ENCODE peak calls at places on chromosome 11, in ten cellular contexts. K is kidney epithelial cell, P is heart right ventricle, R is fibroblast of pulmonary artery, U is tibial artery, C is ovary, I is psoas muscle, S is heart left ventricle, W is uterus, F is pancreas. E is an unnamed sample.

GRCh38 chr11:27290261-27290660 is 72.8 kb downstream of the CCDC34 start:
- DNase-seq in R (no peak), F (no peak), P (no peak), S (no peak), U (no peak), C (no peak), W (no peak), I (no peak), K (no peak), E (peak; percentile 30)

GRCh38 chr11:102318469-102318868 is 1.2 kb downstream of the BIRC3 start:
- DNase-seq in K (no peak), F (no peak), P (no peak), C (no peak), R (no peak), I (no peak), W (no peak), S (no peak), U (no peak), E (no peak)

GRCh38 chr11:78351979-78352731 is 65.5 kb downstream of the GAB2 start:
- DNase-seq in I (no peak), R (no peak), U (no peak), K (no peak), S (no peak), F (no peak), P (no peak), W (no peak), C (no peak), E (peak; percentile 63)

GRCh38 chr11:95108671-95109551 is 19.3 kb downstream of the ENDOD1 start:
- DNase-seq in U (no peak), R (peak; percentile 56), I (no peak), C (no peak), W (no peak), F (no peak), P (peak; percentile 37), K (no peak), S (no peak), E (peak; percentile 76)

GRCh38 chr11:109000531-109000930 is 335.7 kb downstream of the DDX10 start:
- DNase-seq in P (no peak), R (no peak), K (no peak), W (no peak), I (no peak), S (no peak), U (no peak), F (no peak), C (no peak), E (no peak)

GRCh38 chr11:34869425-34869824 is 46.8 kb downstream of the APIP start:
- DNase-seq in U (no peak), P (no peak), S (no peak), I (no peak), K (no peak), F (no peak), W (no peak), R (no peak), C (no peak), E (peak; percentile 7)

GRCh38 chr11:83569134-83569805 is 283.1 kb upstream of the CCDC90B start:
- DNase-seq in U (no peak), F (no peak), I (no peak), S (no peak), C (no peak), K (no peak), P (no peak), R (no peak), W (no peak), E (no peak)

GRCh38 chr11:2459016-2459725 is 14.4 kb downstream of the KCNQ1 start:
- DNase-seq in U (peak; percentile 59), P (no peak), W (no peak), S (no peak), F (no peak), C (no peak), R (no peak), I (no peak), K (no peak), E (no peak)

GRCh38 chr11:65851811-65852507 is 6.0 kb downstream of the CFL1 start:
- DNase-seq in R (no peak), I (no peak), U (peak; percentile 54), S (no peak), K (no peak), C (no peak), F (no peak), W (no peak), P (no peak), E (peak; percentile 5)

GRCh38 chr11:65854161-65854592 is 3.8 kb downstream of the CFL1 start:
- DNase-seq in R (no peak), F (no peak), W (no peak), S (no peak), K (no peak), P (no peak), C (no peak), U (peak; percentile 57), I (no peak), E (no peak)

GRCh38 chr11:65852508-65853248 is 5.3 kb downstream of the CFL1 start:
- DNase-seq in I (no peak), F (peak; percentile 18), S (no peak), W (no peak), U (peak; percentile 64), P (no peak), K (no peak), C (peak; percentile 21), R (no peak), E (peak; percentile 10)

GRCh38 chr11:65854871-65855837 is 2.8 kb downstream of the CFL1 start:
- DNase-seq in I (no peak), P (no peak), W (no peak), U (peak; percentile 60), R (no peak), S (peak; percentile 18), F (no peak), C (peak; percentile 34), K (no peak), E (no peak)

DNA sequence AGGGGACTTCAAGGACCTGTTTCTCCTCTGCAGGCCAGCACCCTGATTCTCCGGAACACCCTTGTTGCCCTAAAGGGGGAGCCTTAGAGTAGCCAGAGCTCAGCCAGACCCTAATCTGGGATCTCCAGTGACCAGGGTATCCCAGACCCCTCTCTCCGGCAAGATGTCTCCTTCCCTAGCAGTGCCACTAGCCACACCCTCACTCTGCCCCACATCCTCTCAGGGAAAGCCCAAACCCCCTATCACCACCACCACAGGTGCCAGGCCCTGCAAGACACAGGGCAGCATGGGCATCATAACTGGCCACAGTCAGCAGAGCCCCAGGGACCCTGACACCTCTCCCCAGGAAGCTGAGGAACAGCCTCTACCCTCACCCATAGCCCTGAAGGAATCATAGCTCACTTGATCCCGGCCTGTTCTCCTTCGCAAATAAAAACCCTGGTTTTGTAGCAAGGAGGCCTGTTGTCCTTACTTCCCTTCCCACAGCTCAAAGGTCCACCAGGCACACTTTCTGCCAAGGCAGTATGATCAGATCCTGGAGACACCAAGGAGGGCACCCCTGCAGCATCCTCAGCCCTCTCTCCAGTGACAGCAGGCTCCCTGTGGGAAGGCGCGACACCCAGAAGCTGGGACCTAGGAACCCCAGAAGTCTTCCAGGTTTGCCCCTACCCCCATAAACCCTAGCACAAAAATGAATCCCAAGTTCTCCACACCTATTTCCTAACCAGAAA is 4.6 kb downstream of the CFL1 start:
- DNase-seq in U (peak; percentile 49), K (no peak), W (no peak), F (no peak), P (no peak), C (no peak), R (no peak), S (no peak), I (no peak), E (no peak)
- TF ChIP-seq CTCF in U (no peak), K (no peak), W (no peak), F (no peak), P (no peak), C (no peak), R (peak; percentile 6), S (no peak), I (no peak), E (peak; percentile 30)

GRCh38 chr11:7520011-7520942 is 6.5 kb downstream of the PPFIBP2 start:
- DNase-seq in F (no peak), R (no peak), U (no peak), P (no peak), C (no peak), S (no peak), W (no peak), K (no peak), I (no peak), E (no peak)
- H3K4me3 ChIP-seq in F (no peak overlapping the region), R (no peak overlapping the region), U (no peak overlapping the region), P (no peak overlapping the region), C (no peak overlapping the region), S (no peak overlapping the region), W (no peak overlapping the region), K (no peak overlapping the region), I (no peak overlapping the region), E (no peak overlapping the region)

GRCh38 chr11:61960532-61960931 is 6.9 kb downstream of the FTH1 start:
- DNase-seq in P (no peak), W (no peak), I (no peak), F (peak; percentile 20), S (no peak), U (peak; percentile 55), R (no peak), C (peak; percentile 14), K (no peak), E (no peak)

GRCh38 chr11:61957028-61957770 is 7.0 kb downstream of the BEST1 start:
- DNase-seq in I (no peak), W (no peak), U (peak; percentile 52), F (peak; percentile 11), S (no peak), C (peak; percentile 15), K (no peak), R (no peak), P (no peak), E (no peak)

GRCh38 chr11:61959678-61960077 is 7.8 kb downstream of the FTH1 start:
- DNase-seq in I (no peak), U (peak; percentile 52), P (no peak), W (no peak), C (peak; percentile 24), R (no peak), F (peak; percentile 20), K (no peak), S (no peak), E (no peak)

GRCh38 chr11:61958590-61958989 is 8.4 kb downstream of the BEST1 start:
- DNase-seq in W (no peak), R (no peak), F (no peak), S (no peak), U (no peak), I (no peak), P (no peak), C (peak; percentile 10), K (no peak), E (no peak)

GRCh38 chr11:61959026-61959608 is 8.3 kb downstream of the FTH1 start:
- DNase-seq in K (no peak), R (no peak), F (peak; percentile 26), U (peak; percentile 41), W (no peak), S (no peak), C (peak; percentile 7), I (no peak), P (no peak), E (no peak)
- TF ChIP-seq CTCF in K (no peak), R (no peak), F (no peak), U (no peak), W (no peak), S (no peak), C (no peak), I (no peak), P (no peak), E (no peak)

GRCh38 chr11:114296190-114296978 is at the start of gene NNMT:
- DNase-seq in K (peak; percentile 95), P (peak; percentile 66), F (peak; percentile 19), W (peak; percentile 85), C (peak; percentile 77), S (peak; percentile 81), R (peak; percentile 99), U (peak; percentile 92), I (peak; percentile 87), E (peak; percentile 98)

GRCh38 chr11:114293201-114293711 is 2.9 kb upstream of the NNMT start:
- DNase-seq in P (no peak), U (no peak), I (no peak), C (no peak), R (peak; percentile 63), F (no peak), K (no peak), W (no peak), S (no peak), E (no peak)

GRCh38 chr11:114297806-114298700 is 1.9 kb downstream of the NNMT start:
- DNase-seq in I (no peak), W (no peak), R (peak; percentile 70), U (no peak), C (no peak), K (no peak), F (no peak), S (no peak), P (no peak), E (no peak)

GRCh38 chr11:114296979-114297372 is 777 bp downstream of the NNMT start:
- DNase-seq in U (no peak), S (no peak), K (no peak), W (no peak), R (peak; percentile 37), C (no peak), P (no peak), I (no peak), F (no peak), E (no peak)

DNA sequence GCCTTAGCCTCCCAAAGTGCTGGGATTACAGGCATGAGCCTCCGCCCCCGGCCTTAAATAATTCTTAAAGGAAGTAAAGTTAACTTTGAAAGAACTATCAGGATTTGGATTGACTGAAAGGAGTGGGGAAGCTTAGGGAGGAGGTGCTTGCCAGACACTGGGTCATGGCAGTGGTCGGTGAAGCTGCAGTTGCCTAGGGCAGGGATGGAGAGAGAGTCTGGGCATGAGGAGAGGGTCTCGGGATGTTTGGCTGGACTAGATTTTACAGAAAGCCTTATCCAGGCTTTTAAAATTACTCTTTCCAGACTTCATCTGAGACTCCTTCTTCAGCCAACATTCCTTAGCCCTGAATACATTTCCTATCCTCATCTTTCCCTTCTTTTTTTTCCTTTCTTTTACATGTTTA is 520 bp upstream of the NNMT start:
- DNase-seq in C (no peak), K (no peak), P (no peak), S (no peak), R (no peak), F (no peak), W (no peak), I (no peak), U (no peak), E (no peak)
- H3K4me3 ChIP-seq in C (peak overlapping the region; percentile 36), K (no peak overlapping the region), P (peak overlapping the region; percentile 32), S (peak overlapping the region; percentile 39), R (peak overlapping the region; percentile 96), F (no peak overlapping the region), W (no peak overlapping the region), I (peak overlapping the region; percentile 72), U (peak overlapping the region; percentile 60), E (peak overlapping the region; percentile 68)

E was measured in choroid plexus epithelial cell.